ENCODE peak calls at places on chromosomes 11 and 22, in nine cellular contexts. One of them, this sample, is unnamed. For H3K4me1, the result is how much of the 10 kb centered on the place peaks cover.

GRCh38 chr11:44011797-44012196 is 36.0 kb upstream of the ACCSL start:
- DNase-seq in sigmoid colon: no peak
- DNase-seq in GM12878: no peak
- DNase-seq in transverse colon: no peak
- DNase-seq in suprapubic skin: no peak
- DNase-seq in K562: no peak
- DNase-seq in GM23338: no peak
- DNase-seq in spleen: no peak
- DNase-seq in stomach: no peak
- DNase-seq in this sample: no peak

GRCh38 chr11:58788355-58789023 is 56.0 kb downstream of the GLYATL2 start:
- DNase-seq in sigmoid colon: no peak
- DNase-seq in GM12878: peak
- DNase-seq in spleen: no peak
- DNase-seq in transverse colon: peak
- DNase-seq in GM23338: peak
- DNase-seq in suprapubic skin: no peak
- DNase-seq in stomach: peak
- DNase-seq in K562: peak
- DNase-seq in this sample: peak

GRCh38 chr11:15327786-15328231 is 213.1 kb downstream of the INSC start:
- DNase-seq in transverse colon: peak
- DNase-seq in stomach: peak
- DNase-seq in suprapubic skin: no peak
- DNase-seq in GM12878: no peak
- DNase-seq in spleen: no peak
- DNase-seq in sigmoid colon: no peak
- DNase-seq in GM23338: peak
- DNase-seq in K562: peak
- DNase-seq in this sample: peak

GRCh38 chr11:87038235-87038960 is 664 bp downstream of the TMEM135 start:
- DNase-seq in GM23338: no peak
- DNase-seq in stomach: no peak
- DNase-seq in transverse colon: no peak
- DNase-seq in spleen: no peak
- DNase-seq in sigmoid colon: no peak
- DNase-seq in GM12878: no peak
- DNase-seq in suprapubic skin: no peak
- DNase-seq in K562: no peak
- DNase-seq in this sample: no peak

GRCh38 chr11:62850911-62851806 is 11.8 kb upstream of the WDR74 start:
- DNase-seq in GM12878: no peak
- DNase-seq in sigmoid colon: no peak
- DNase-seq in spleen: peak
- DNase-seq in K562: no peak
- DNase-seq in suprapubic skin: no peak
- DNase-seq in GM23338: peak
- DNase-seq in stomach: no peak
- DNase-seq in transverse colon: no peak
- DNase-seq in this sample: peak

GRCh38 chr11:71138737-71139425 is 113.5 kb downstream of the SHANK2 start:
- DNase-seq in suprapubic skin: no peak
- DNase-seq in spleen: peak
- DNase-seq in sigmoid colon: no peak
- DNase-seq in GM12878: no peak
- DNase-seq in K562: no peak
- DNase-seq in transverse colon: no peak
- DNase-seq in GM23338: no peak
- DNase-seq in stomach: no peak
- DNase-seq in this sample: no peak

GRCh38 chr11:122895591-122895990 is 13.0 kb downstream of the JHY start:
- DNase-seq in GM12878: no peak
- DNase-seq in suprapubic skin: no peak
- DNase-seq in stomach: no peak
- DNase-seq in GM23338: no peak
- DNase-seq in spleen: no peak
- DNase-seq in transverse colon: no peak
- DNase-seq in K562: no peak
- DNase-seq in sigmoid colon: no peak
- DNase-seq in this sample: no peak

GRCh38 chr11:30016588-30017363 is at the start of gene KCNA4:
- DNase-seq in GM23338: peak
- DNase-seq in transverse colon: no peak
- DNase-seq in K562: peak
- DNase-seq in spleen: no peak
- DNase-seq in GM12878: no peak
- DNase-seq in sigmoid colon: no peak
- DNase-seq in stomach: no peak
- DNase-seq in suprapubic skin: no peak
- DNase-seq in this sample: no peak

GRCh38 chr11:64379160-64379559 is 20.2 kb downstream of the RPS6KA4 start:
- DNase-seq in stomach: no peak
- DNase-seq in suprapubic skin: no peak
- DNase-seq in sigmoid colon: no peak
- DNase-seq in GM12878: no peak
- DNase-seq in K562: no peak
- DNase-seq in transverse colon: no peak
- DNase-seq in GM23338: no peak
- DNase-seq in spleen: no peak
- DNase-seq in this sample: no peak

DNA sequence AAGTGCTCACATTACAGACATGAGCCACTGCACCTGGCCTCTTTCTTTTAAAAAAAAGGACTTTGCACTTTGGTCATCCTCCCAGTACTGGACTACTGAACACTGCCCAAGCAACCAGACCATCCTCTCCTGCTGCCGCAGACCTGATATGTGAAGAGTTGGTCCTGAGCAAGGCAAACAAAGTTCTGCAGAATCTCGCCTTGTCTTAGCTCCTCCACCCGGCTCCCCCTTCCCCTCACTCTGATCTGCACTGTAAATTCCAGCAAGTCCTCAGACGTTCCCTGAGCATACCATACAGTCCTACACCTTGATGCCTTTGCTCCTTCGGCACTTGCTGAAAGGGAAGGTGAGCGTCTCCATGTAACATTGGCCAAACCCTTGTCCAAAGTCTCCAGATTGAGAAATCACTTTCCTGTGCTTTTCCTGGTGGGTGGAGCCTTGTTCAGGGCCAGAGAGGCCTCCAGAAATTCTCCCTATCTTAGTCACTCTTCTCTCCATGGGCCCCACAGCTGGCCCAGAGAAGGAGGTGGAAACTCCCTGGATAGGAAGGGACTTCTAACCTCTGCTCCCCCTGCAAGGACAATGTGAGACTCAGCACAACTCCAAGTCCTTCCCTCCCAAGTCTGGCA is 47.0 kb upstream of the TIMP3 start:
- DNase-seq in GM23338: no peak
- DNase-seq in GM12878: no peak
- DNase-seq in K562: no peak
- DNase-seq in sigmoid colon: no peak
- DNase-seq in spleen: no peak
- DNase-seq in transverse colon: peak
- DNase-seq in suprapubic skin: no peak
- DNase-seq in stomach: no peak
- DNase-seq in this sample: no peak
- TF ChIP-seq POLR2AphosphoS5 in GM23338: no peak
- TF ChIP-seq POLR2AphosphoS5 in GM12878: no peak
- TF ChIP-seq POLR2AphosphoS5 in K562: no peak
- TF ChIP-seq POLR2AphosphoS5 in sigmoid colon: no peak
- TF ChIP-seq POLR2AphosphoS5 in spleen: no peak
- TF ChIP-seq POLR2AphosphoS5 in transverse colon: peak
- TF ChIP-seq POLR2AphosphoS5 in suprapubic skin: no peak
- TF ChIP-seq POLR2AphosphoS5 in stomach: no peak
- TF ChIP-seq POLR2AphosphoS5 in this sample: no peak

GRCh38 chr11:48093323-48093722 is 113.0 kb downstream of the PTPRJ start:
- DNase-seq in sigmoid colon: no peak
- DNase-seq in transverse colon: no peak
- DNase-seq in stomach: no peak
- DNase-seq in GM12878: no peak
- DNase-seq in K562: no peak
- DNase-seq in GM23338: no peak
- DNase-seq in spleen: no peak
- DNase-seq in suprapubic skin: no peak
- DNase-seq in this sample: no peak

GRCh38 chr11:48095779-48096470 is 115.6 kb downstream of the PTPRJ start:
- DNase-seq in sigmoid colon: no peak
- DNase-seq in stomach: no peak
- DNase-seq in spleen: no peak
- DNase-seq in K562: no peak
- DNase-seq in GM23338: no peak
- DNase-seq in suprapubic skin: no peak
- DNase-seq in GM12878: no peak
- DNase-seq in transverse colon: no peak
- DNase-seq in this sample: no peak

GRCh38 chr11:48096588-48097525 is 116.5 kb downstream of the PTPRJ start:
- DNase-seq in sigmoid colon: no peak
- DNase-seq in GM23338: peak
- DNase-seq in spleen: no peak
- DNase-seq in suprapubic skin: no peak
- DNase-seq in GM12878: no peak
- DNase-seq in stomach: no peak
- DNase-seq in K562: no peak
- DNase-seq in transverse colon: no peak
- DNase-seq in this sample: peak

GRCh38 chr11:48093795-48094642 is 113.7 kb downstream of the PTPRJ start:
- DNase-seq in sigmoid colon: no peak
- DNase-seq in K562: no peak
- DNase-seq in GM12878: no peak
- DNase-seq in transverse colon: no peak
- DNase-seq in spleen: no peak
- DNase-seq in GM23338: no peak
- DNase-seq in stomach: no peak
- DNase-seq in suprapubic skin: no peak
- DNase-seq in this sample: no peak

GRCh38 chr11:48094643-48095339 is 114.4 kb downstream of the PTPRJ start:
- DNase-seq in K562: no peak
- DNase-seq in spleen: no peak
- DNase-seq in stomach: no peak
- DNase-seq in transverse colon: no peak
- DNase-seq in suprapubic skin: no peak
- DNase-seq in sigmoid colon: no peak
- DNase-seq in GM12878: no peak
- DNase-seq in GM23338: no peak
- DNase-seq in this sample: no peak
- H3K4me1 ChIP-seq in K562: under half
- H3K4me1 ChIP-seq in spleen: under half
- H3K4me1 ChIP-seq in stomach: half or more
- H3K4me1 ChIP-seq in transverse colon: under half
- H3K4me1 ChIP-seq in suprapubic skin: under half
- H3K4me1 ChIP-seq in sigmoid colon: under half
- H3K4me1 ChIP-seq in GM12878: under half
- H3K4me1 ChIP-seq in GM23338: under half
- H3K4me1 ChIP-seq in this sample: under half

GRCh38 chr11:130403967-130404366 is 24.4 kb downstream of the ADAMTS8 start:
- DNase-seq in suprapubic skin: no peak
- DNase-seq in GM12878: no peak
- DNase-seq in transverse colon: no peak
- DNase-seq in stomach: no peak
- DNase-seq in K562: no peak
- DNase-seq in spleen: no peak
- DNase-seq in sigmoid colon: no peak
- DNase-seq in GM23338: peak
- DNase-seq in this sample: no peak

GRCh38 chr11:130405428-130405827 is 23.0 kb downstream of the ADAMTS8 start:
- DNase-seq in suprapubic skin: no peak
- DNase-seq in sigmoid colon: no peak
- DNase-seq in spleen: no peak
- DNase-seq in GM12878: no peak
- DNase-seq in stomach: no peak
- DNase-seq in GM23338: no peak
- DNase-seq in K562: no peak
- DNase-seq in transverse colon: no peak
- DNase-seq in this sample: no peak

GRCh38 chr11:130400793-130401483 is 27.5 kb downstream of the ADAMTS8 start:
- DNase-seq in K562: no peak
- DNase-seq in spleen: no peak
- DNase-seq in stomach: no peak
- DNase-seq in GM12878: no peak
- DNase-seq in sigmoid colon: no peak
- DNase-seq in GM23338: no peak
- DNase-seq in transverse colon: no peak
- DNase-seq in suprapubic skin: no peak
- DNase-seq in this sample: no peak

GRCh38 chr11:130404727-130405126 is 23.7 kb downstream of the ADAMTS8 start:
- DNase-seq in sigmoid colon: no peak
- DNase-seq in suprapubic skin: no peak
- DNase-seq in GM12878: no peak
- DNase-seq in transverse colon: no peak
- DNase-seq in K562: no peak
- DNase-seq in GM23338: peak
- DNase-seq in stomach: no peak
- DNase-seq in spleen: no peak
- DNase-seq in this sample: no peak

GRCh38 chr11:130403301-130403804 is 25.1 kb downstream of the ADAMTS8 start:
- DNase-seq in sigmoid colon: peak
- DNase-seq in suprapubic skin: no peak
- DNase-seq in GM23338: peak
- DNase-seq in spleen: no peak
- DNase-seq in transverse colon: peak
- DNase-seq in GM12878: no peak
- DNase-seq in K562: no peak
- DNase-seq in stomach: no peak
- DNase-seq in this sample: no peak
- TF ChIP-seq POLR2AphosphoS5 in sigmoid colon: peak
- TF ChIP-seq POLR2AphosphoS5 in suprapubic skin: no peak
- TF ChIP-seq POLR2AphosphoS5 in GM23338: no peak
- TF ChIP-seq POLR2AphosphoS5 in spleen: peak
- TF ChIP-seq POLR2AphosphoS5 in transverse colon: peak
- TF ChIP-seq POLR2AphosphoS5 in GM12878: no peak
- TF ChIP-seq POLR2AphosphoS5 in K562: no peak
- TF ChIP-seq POLR2AphosphoS5 in stomach: peak
- TF ChIP-seq POLR2AphosphoS5 in this sample: no peak

GRCh38 chr22:19996694-19997384 is 19.8 kb downstream of the ARVCF start:
- DNase-seq in suprapubic skin: peak
- DNase-seq in stomach: no peak
- DNase-seq in GM23338: no peak
- DNase-seq in K562: no peak
- DNase-seq in GM12878: no peak
- DNase-seq in spleen: peak
- DNase-seq in sigmoid colon: no peak
- DNase-seq in transverse colon: no peak
- DNase-seq in this sample: no peak

GRCh38 chr22:19993926-19994325 is 22.7 kb downstream of the ARVCF start:
- DNase-seq in spleen: no peak
- DNase-seq in stomach: no peak
- DNase-seq in suprapubic skin: no peak
- DNase-seq in sigmoid colon: no peak
- DNase-seq in transverse colon: no peak
- DNase-seq in GM12878: no peak
- DNase-seq in GM23338: no peak
- DNase-seq in K562: no peak
- DNase-seq in this sample: no peak

GRCh38 chr22:19995611-19996339 is 20.8 kb downstream of the ARVCF start:
- DNase-seq in sigmoid colon: no peak
- DNase-seq in GM12878: no peak
- DNase-seq in stomach: no peak
- DNase-seq in GM23338: no peak
- DNase-seq in K562: no peak
- DNase-seq in spleen: peak
- DNase-seq in suprapubic skin: no peak
- DNase-seq in transverse colon: no peak
- DNase-seq in this sample: no peak

GRCh38 chr22:19992921-19993355 is 23.7 kb downstream of the ARVCF start:
- DNase-seq in stomach: no peak
- DNase-seq in GM23338: no peak
- DNase-seq in transverse colon: no peak
- DNase-seq in spleen: peak
- DNase-seq in sigmoid colon: no peak
- DNase-seq in GM12878: no peak
- DNase-seq in suprapubic skin: no peak
- DNase-seq in K562: no peak
- DNase-seq in this sample: no peak

GRCh38 chr22:19994851-19995610 is 21.6 kb downstream of the ARVCF start:
- DNase-seq in GM23338: no peak
- DNase-seq in GM12878: no peak
- DNase-seq in K562: no peak
- DNase-seq in sigmoid colon: no peak
- DNase-seq in transverse colon: no peak
- DNase-seq in suprapubic skin: no peak
- DNase-seq in spleen: no peak
- DNase-seq in stomach: no peak
- DNase-seq in this sample: no peak
- H3K4me1 ChIP-seq in GM23338: under half
- H3K4me1 ChIP-seq in GM12878: under half
- H3K4me1 ChIP-seq in K562: under half
- H3K4me1 ChIP-seq in sigmoid colon: under half
- H3K4me1 ChIP-seq in transverse colon: under half
- H3K4me1 ChIP-seq in suprapubic skin: under half
- H3K4me1 ChIP-seq in spleen: under half
- H3K4me1 ChIP-seq in stomach: half or more
- H3K4me1 ChIP-seq in this sample: under half

This sample was measured in HCT116.